ENCODE peak calls at places on chromosome 11, in six cellular contexts. One of them, this sample, is unnamed.

GRCh38 chr11:46889689-46890475 is 28.5 kb downstream of the LRP4 start:
- DNase-seq in neural crest cell: peak
- DNase-seq in adrenal gland: peak
- DNase-seq in hypothalamus: peak
- DNase-seq in HFFc6: peak
- DNase-seq in GM18507: peak
- DNase-seq in this sample: peak

GRCh38 chr11:68432874-68433273 is 27.7 kb upstream of the PPP6R3 start:
- DNase-seq in hypothalamus: no peak
- DNase-seq in GM18507: no peak
- DNase-seq in adrenal gland: no peak
- DNase-seq in neural crest cell: no peak
- DNase-seq in HFFc6: no peak
- DNase-seq in this sample: no peak

GRCh38 chr11:122653911-122654310 is 1.6 kb upstream of the UBASH3B start:
- DNase-seq in HFFc6: no peak
- DNase-seq in adrenal gland: no peak
- DNase-seq in neural crest cell: no peak
- DNase-seq in hypothalamus: no peak
- DNase-seq in GM18507: no peak
- DNase-seq in this sample: no peak

GRCh38 chr11:31397239-31397834 is 27.7 kb downstream of the DNAJC24 start:
- DNase-seq in HFFc6: peak
- DNase-seq in hypothalamus: no peak
- DNase-seq in neural crest cell: no peak
- DNase-seq in adrenal gland: no peak
- DNase-seq in GM18507: peak
- DNase-seq in this sample: no peak

GRCh38 chr11:121722431-121723256 is 269.9 kb upstream of the SORL1-AS1 start:
- DNase-seq in adrenal gland: peak
- DNase-seq in HFFc6: peak
- DNase-seq in hypothalamus: peak
- DNase-seq in GM18507: no peak
- DNase-seq in neural crest cell: peak
- DNase-seq in this sample: no peak

GRCh38 chr11:107720305-107720775 is 8.5 kb upstream of the SLN start:
- DNase-seq in neural crest cell: no peak
- DNase-seq in adrenal gland: no peak
- DNase-seq in hypothalamus: no peak
- DNase-seq in GM18507: no peak
- DNase-seq in HFFc6: no peak
- DNase-seq in this sample: no peak

GRCh38 chr11:73157141-73158010 is 15.3 kb upstream of the FCHSD2 start:
- DNase-seq in hypothalamus: peak
- DNase-seq in GM18507: no peak
- DNase-seq in adrenal gland: peak
- DNase-seq in neural crest cell: no peak
- DNase-seq in HFFc6: peak
- DNase-seq in this sample: no peak

GRCh38 chr11:119854521-119854920 is 125.5 kb upstream of the NECTIN1 start:
- DNase-seq in HFFc6: no peak
- DNase-seq in GM18507: no peak
- DNase-seq in neural crest cell: no peak
- DNase-seq in hypothalamus: no peak
- DNase-seq in adrenal gland: no peak
- DNase-seq in this sample: no peak

GRCh38 chr11:64107300-64107699 is 58.6 kb downstream of the MACROD1 start:
- DNase-seq in neural crest cell: no peak
- DNase-seq in hypothalamus: no peak
- DNase-seq in adrenal gland: no peak
- DNase-seq in GM18507: no peak
- DNase-seq in HFFc6: no peak
- DNase-seq in this sample: no peak

GRCh38 chr11:132853886-132854285 is 678.4 kb downstream of the OPCML start:
- DNase-seq in neural crest cell: no peak
- DNase-seq in HFFc6: no peak
- DNase-seq in GM18507: no peak
- DNase-seq in hypothalamus: no peak
- DNase-seq in adrenal gland: no peak
- DNase-seq in this sample: no peak

GRCh38 chr11:774873-775592 is 2.3 kb downstream of the GATD1 start:
- DNase-seq in neural crest cell: no peak
- DNase-seq in GM18507: no peak
- DNase-seq in adrenal gland: peak
- DNase-seq in HFFc6: no peak
- DNase-seq in hypothalamus: no peak
- DNase-seq in this sample: no peak

GRCh38 chr11:44788536-44789227 is 61.9 kb downstream of the TSPAN18 start:
- DNase-seq in adrenal gland: no peak
- DNase-seq in neural crest cell: no peak
- DNase-seq in hypothalamus: no peak
- DNase-seq in HFFc6: no peak
- DNase-seq in GM18507: no peak
- DNase-seq in this sample: no peak

GRCh38 chr11:35529971-35530495 is 4.6 kb upstream of the PAMR1 start:
- DNase-seq in neural crest cell: no peak
- DNase-seq in adrenal gland: no peak
- DNase-seq in HFFc6: peak
- DNase-seq in GM18507: no peak
- DNase-seq in hypothalamus: no peak
- DNase-seq in this sample: no peak

GRCh38 chr11:11306855-11307254 is 46.2 kb downstream of the CSNK2A3 start:
- DNase-seq in neural crest cell: no peak
- DNase-seq in adrenal gland: no peak
- DNase-seq in hypothalamus: no peak
- DNase-seq in HFFc6: no peak
- DNase-seq in GM18507: no peak
- DNase-seq in this sample: no peak

GRCh38 chr11:30936476-30936875 is 350.3 kb upstream of the MPPED2 start:
- DNase-seq in hypothalamus: no peak
- DNase-seq in adrenal gland: no peak
- DNase-seq in HFFc6: no peak
- DNase-seq in neural crest cell: no peak
- DNase-seq in GM18507: no peak
- DNase-seq in this sample: no peak

GRCh38 chr11:11659567-11660341 is 37.9 kb upstream of the GALNT18 start:
- DNase-seq in neural crest cell: no peak
- DNase-seq in adrenal gland: no peak
- DNase-seq in hypothalamus: no peak
- DNase-seq in HFFc6: no peak
- DNase-seq in GM18507: no peak
- DNase-seq in this sample: no peak

GRCh38 chr11:68370211-68371111 is 58.1 kb downstream of the LRP5 start:
- DNase-seq in neural crest cell: no peak
- DNase-seq in HFFc6: no peak
- DNase-seq in adrenal gland: no peak
- DNase-seq in GM18507: peak
- DNase-seq in hypothalamus: no peak
- DNase-seq in this sample: peak

GRCh38 chr11:70662691-70663098 is 264.4 kb downstream of the CTTN start:
- DNase-seq in neural crest cell: peak
- DNase-seq in HFFc6: no peak
- DNase-seq in hypothalamus: no peak
- DNase-seq in adrenal gland: no peak
- DNase-seq in GM18507: no peak
- DNase-seq in this sample: no peak

GRCh38 chr11:94653561-94653960 is 86.4 kb downstream of the PIWIL4 start:
- DNase-seq in GM18507: no peak
- DNase-seq in hypothalamus: no peak
- DNase-seq in HFFc6: no peak
- DNase-seq in neural crest cell: no peak
- DNase-seq in adrenal gland: no peak
- DNase-seq in this sample: no peak

GRCh38 chr11:82750643-82751139 is 17.0 kb upstream of the FAM181B start:
- DNase-seq in HFFc6: no peak
- DNase-seq in adrenal gland: no peak
- DNase-seq in neural crest cell: no peak
- DNase-seq in hypothalamus: no peak
- DNase-seq in GM18507: no peak
- DNase-seq in this sample: no peak

GRCh38 chr11:5196731-5197130 is 3.8 kb downstream of the OR51V1 start:
- DNase-seq in hypothalamus: no peak
- DNase-seq in HFFc6: no peak
- DNase-seq in GM18507: no peak
- DNase-seq in adrenal gland: no peak
- DNase-seq in neural crest cell: no peak
- DNase-seq in this sample: no peak

GRCh38 chr11:69653406-69653960 is 12.5 kb downstream of the CCND1 start:
- DNase-seq in neural crest cell: no peak
- DNase-seq in HFFc6: no peak
- DNase-seq in hypothalamus: no peak
- DNase-seq in GM18507: no peak
- DNase-seq in adrenal gland: no peak
- DNase-seq in this sample: no peak

GRCh38 chr11:129315781-129316579 is 59.7 kb upstream of the BARX2 start:
- DNase-seq in adrenal gland: no peak
- DNase-seq in hypothalamus: no peak
- DNase-seq in HFFc6: no peak
- DNase-seq in GM18507: no peak
- DNase-seq in neural crest cell: no peak
- DNase-seq in this sample: no peak

GRCh38 chr11:65786008-65786785 is 666 bp upstream of the OVOL1 start:
- DNase-seq in GM18507: no peak
- DNase-seq in hypothalamus: no peak
- DNase-seq in HFFc6: no peak
- DNase-seq in neural crest cell: no peak
- DNase-seq in adrenal gland: no peak
- DNase-seq in this sample: no peak

GRCh38 chr11:45483361-45483760 is 182.1 kb downstream of the CHST1 start:
- DNase-seq in adrenal gland: no peak
- DNase-seq in hypothalamus: no peak
- DNase-seq in HFFc6: no peak
- DNase-seq in neural crest cell: no peak
- DNase-seq in GM18507: no peak
- DNase-seq in this sample: no peak

GRCh38 chr11:115848080-115848479 is 343.9 kb upstream of the CADM1 start:
- DNase-seq in adrenal gland: no peak
- DNase-seq in neural crest cell: no peak
- DNase-seq in GM18507: no peak
- DNase-seq in hypothalamus: no peak
- DNase-seq in HFFc6: no peak
- DNase-seq in this sample: no peak

GRCh38 chr11:86800076-86800955 is at the start of gene PRSS23:
- DNase-seq in adrenal gland: peak
- DNase-seq in hypothalamus: peak
- DNase-seq in GM18507: no peak
- DNase-seq in HFFc6: peak
- DNase-seq in neural crest cell: peak
- DNase-seq in this sample: peak

GRCh38 chr11:59207988-59208432 is 4.7 kb downstream of the MPEG1 start:
- DNase-seq in hypothalamus: no peak
- DNase-seq in neural crest cell: peak
- DNase-seq in GM18507: no peak
- DNase-seq in adrenal gland: peak
- DNase-seq in HFFc6: peak
- DNase-seq in this sample: no peak

GRCh38 chr11:78812513-78813293 is 238.0 kb upstream of the NARS2 start:
- DNase-seq in HFFc6: no peak
- DNase-seq in hypothalamus: no peak
- DNase-seq in neural crest cell: no peak
- DNase-seq in adrenal gland: no peak
- DNase-seq in GM18507: no peak
- DNase-seq in this sample: no peak

GRCh38 chr11:26974068-26974790 is 19.7 kb upstream of the FIBIN start:
- DNase-seq in adrenal gland: no peak
- DNase-seq in HFFc6: peak
- DNase-seq in neural crest cell: no peak
- DNase-seq in hypothalamus: no peak
- DNase-seq in GM18507: no peak
- DNase-seq in this sample: no peak

GRCh38 chr11:120235024-120235628 is 4.8 kb upstream of the POU2F3 start:
- DNase-seq in GM18507: peak
- DNase-seq in neural crest cell: peak
- DNase-seq in HFFc6: peak
- DNase-seq in hypothalamus: peak
- DNase-seq in adrenal gland: peak
- DNase-seq in this sample: peak

GRCh38 chr11:57567512-57568329 is at the start of gene UBE2L6:
- DNase-seq in HFFc6: peak
- DNase-seq in neural crest cell: peak
- DNase-seq in hypothalamus: peak
- DNase-seq in adrenal gland: peak
- DNase-seq in GM18507: peak
- DNase-seq in this sample: peak

GRCh38 chr11:101477926-101478325 is 105.9 kb downstream of the TRPC6 start:
- DNase-seq in HFFc6: no peak
- DNase-seq in neural crest cell: no peak
- DNase-seq in GM18507: no peak
- DNase-seq in hypothalamus: no peak
- DNase-seq in adrenal gland: no peak
- DNase-seq in this sample: no peak

GRCh38 chr11:34600339-34601084 is 20.4 kb upstream of the EHF start:
- DNase-seq in neural crest cell: no peak
- DNase-seq in HFFc6: no peak
- DNase-seq in GM18507: no peak
- DNase-seq in adrenal gland: no peak
- DNase-seq in hypothalamus: no peak
- DNase-seq in this sample: no peak

GRCh38 chr11:80320765-80321164 is 879.9 kb upstream of the TENM4 start:
- DNase-seq in hypothalamus: no peak
- DNase-seq in GM18507: no peak
- DNase-seq in neural crest cell: no peak
- DNase-seq in HFFc6: no peak
- DNase-seq in adrenal gland: no peak
- DNase-seq in this sample: no peak

GRCh38 chr11:68381716-68382115 is 69.3 kb downstream of the LRP5 start:
- DNase-seq in HFFc6: no peak
- DNase-seq in neural crest cell: no peak
- DNase-seq in GM18507: no peak
- DNase-seq in adrenal gland: peak
- DNase-seq in hypothalamus: no peak
- DNase-seq in this sample: no peak

GRCh38 chr11:76672431-76673163 is 2.0 kb upstream of the LRRC32 start:
- DNase-seq in hypothalamus: no peak
- DNase-seq in HFFc6: no peak
- DNase-seq in neural crest cell: no peak
- DNase-seq in adrenal gland: no peak
- DNase-seq in GM18507: peak
- DNase-seq in this sample: peak